ENCODE peak calls at places on chromosomes 7 and 10, in five cellular contexts. One of them, this sample, is unnamed.

GRCh38 chr10:22615819-22616499 is 98.4 kb downstream of the PIP4K2A start:
- DNase-seq in HCT116: no peak
- DNase-seq in Panc1: no peak
- DNase-seq in vagina: no peak
- DNase-seq in suprapubic skin: no peak
- DNase-seq in this sample: peak

GRCh38 chr7:92740713-92741126 is 95.7 kb downstream of the CDK6 start:
- DNase-seq in HCT116: no peak
- DNase-seq in Panc1: no peak
- DNase-seq in vagina: no peak
- DNase-seq in suprapubic skin: no peak
- DNase-seq in this sample: no peak

GRCh38 chr7:34539003-34539402 is 119.0 kb upstream of the NPSR1 start:
- DNase-seq in HCT116: no peak
- DNase-seq in Panc1: no peak
- DNase-seq in vagina: no peak
- DNase-seq in suprapubic skin: no peak
- DNase-seq in this sample: no peak

GRCh38 chr10:34575882-34576281 is 239.2 kb downstream of the PARD3 start:
- DNase-seq in HCT116: no peak
- DNase-seq in Panc1: no peak
- DNase-seq in vagina: no peak
- DNase-seq in suprapubic skin: no peak
- DNase-seq in this sample: no peak

GRCh38 chr7:7534031-7534430 is 1.6 kb downstream of the COL28A1 start:
- DNase-seq in HCT116: no peak
- DNase-seq in Panc1: no peak
- DNase-seq in vagina: no peak
- DNase-seq in suprapubic skin: no peak
- DNase-seq in this sample: no peak

GRCh38 chr7:130961128-130961601 is 227.2 kb upstream of the KLF14 start:
- DNase-seq in HCT116: peak
- DNase-seq in Panc1: no peak
- DNase-seq in vagina: no peak
- DNase-seq in suprapubic skin: no peak
- DNase-seq in this sample: peak

GRCh38 chr10:79424221-79425073 is 21.0 kb downstream of the ZCCHC24 start:
- DNase-seq in HCT116: no peak
- DNase-seq in Panc1: no peak
- DNase-seq in vagina: no peak
- DNase-seq in suprapubic skin: no peak
- DNase-seq in this sample: no peak

GRCh38 chr10:113073549-113074189 is 123.6 kb downstream of the TCF7L2 start:
- DNase-seq in HCT116: peak
- DNase-seq in Panc1: peak
- DNase-seq in vagina: no peak
- DNase-seq in suprapubic skin: peak
- DNase-seq in this sample: no peak

GRCh38 chr7:130902755-130903357 is 168.8 kb upstream of the KLF14 start:
- DNase-seq in HCT116: no peak
- DNase-seq in Panc1: peak
- DNase-seq in vagina: no peak
- DNase-seq in suprapubic skin: no peak
- DNase-seq in this sample: no peak

GRCh38 chr10:3886191-3886590 is 101.2 kb upstream of the KLF6 start:
- DNase-seq in HCT116: no peak
- DNase-seq in Panc1: no peak
- DNase-seq in vagina: no peak
- DNase-seq in suprapubic skin: no peak
- DNase-seq in this sample: no peak

GRCh38 chr7:99141756-99142726 is 1.9 kb downstream of the SMURF1 start:
- DNase-seq in HCT116: no peak
- DNase-seq in Panc1: no peak
- DNase-seq in vagina: no peak
- DNase-seq in suprapubic skin: peak
- DNase-seq in this sample: no peak

GRCh38 chr7:6416516-6417145 is 31.1 kb downstream of the DAGLB start:
- DNase-seq in HCT116: no peak
- DNase-seq in Panc1: no peak
- DNase-seq in vagina: no peak
- DNase-seq in suprapubic skin: no peak
- DNase-seq in this sample: no peak

GRCh38 chr7:132655071-132655761 is 78.9 kb upstream of the PLXNA4 start:
- DNase-seq in HCT116: no peak
- DNase-seq in Panc1: no peak
- DNase-seq in vagina: no peak
- DNase-seq in suprapubic skin: no peak
- DNase-seq in this sample: peak

GRCh38 chr10:81978238-81978637 is 103.2 kb downstream of the NRG3 start:
- DNase-seq in HCT116: no peak
- DNase-seq in Panc1: no peak
- DNase-seq in vagina: no peak
- DNase-seq in suprapubic skin: no peak
- DNase-seq in this sample: no peak

GRCh38 chr10:91683976-91684375 is 51.1 kb upstream of the PPP1R3C start:
- DNase-seq in HCT116: no peak
- DNase-seq in Panc1: peak
- DNase-seq in vagina: no peak
- DNase-seq in suprapubic skin: no peak
- DNase-seq in this sample: no peak

GRCh38 chr10:13990918-13991317 is 339.8 kb downstream of the FRMD4A start:
- DNase-seq in HCT116: no peak
- DNase-seq in Panc1: no peak
- DNase-seq in vagina: no peak
- DNase-seq in suprapubic skin: no peak
- DNase-seq in this sample: no peak

GRCh38 chr10:33279791-33280190 is 54.7 kb downstream of the NRP1 start:
- DNase-seq in HCT116: no peak
- DNase-seq in Panc1: no peak
- DNase-seq in vagina: no peak
- DNase-seq in suprapubic skin: no peak
- DNase-seq in this sample: no peak

GRCh38 chr10:110747609-110748464 is 103.7 kb downstream of the RBM20 start:
- DNase-seq in HCT116: no peak
- DNase-seq in Panc1: no peak
- DNase-seq in vagina: no peak
- DNase-seq in suprapubic skin: no peak
- DNase-seq in this sample: no peak

GRCh38 chr7:122027058-122027457 is 117.0 kb downstream of the AASS start:
- DNase-seq in HCT116: no peak
- DNase-seq in Panc1: no peak
- DNase-seq in vagina: no peak
- DNase-seq in suprapubic skin: no peak
- DNase-seq in this sample: no peak

GRCh38 chr7:115548756-115549155 is 481.8 kb downstream of the TFEC start:
- DNase-seq in HCT116: no peak
- DNase-seq in Panc1: no peak
- DNase-seq in vagina: no peak
- DNase-seq in suprapubic skin: no peak
- DNase-seq in this sample: no peak

GRCh38 chr10:6068006-6068405 is 5.8 kb upstream of the IL2RA start:
- DNase-seq in HCT116: no peak
- DNase-seq in Panc1: no peak
- DNase-seq in vagina: no peak
- DNase-seq in suprapubic skin: peak
- DNase-seq in this sample: no peak

GRCh38 chr10:125054664-125055273 is 105.6 kb downstream of the CTBP2 start:
- DNase-seq in HCT116: no peak
- DNase-seq in Panc1: no peak
- DNase-seq in vagina: no peak
- DNase-seq in suprapubic skin: no peak
- DNase-seq in this sample: no peak

GRCh38 chr10:76429642-76430041 is 998.2 kb downstream of the LRMDA start:
- DNase-seq in HCT116: no peak
- DNase-seq in Panc1: no peak
- DNase-seq in vagina: no peak
- DNase-seq in suprapubic skin: no peak
- DNase-seq in this sample: no peak

GRCh38 chr10:132899751-132900065 is 42.7 kb downstream of the CFAP46 start:
- DNase-seq in HCT116: no peak
- DNase-seq in Panc1: no peak
- DNase-seq in vagina: no peak
- DNase-seq in suprapubic skin: no peak
- DNase-seq in this sample: no peak

GRCh38 chr7:130560972-130561371 is 69.1 kb downstream of the MEST start:
- DNase-seq in HCT116: peak
- DNase-seq in Panc1: peak
- DNase-seq in vagina: no peak
- DNase-seq in suprapubic skin: no peak
- DNase-seq in this sample: peak

GRCh38 chr7:3916146-3916545 is 615.1 kb downstream of the SDK1 start:
- DNase-seq in HCT116: no peak
- DNase-seq in Panc1: no peak
- DNase-seq in vagina: no peak
- DNase-seq in suprapubic skin: no peak
- DNase-seq in this sample: no peak

GRCh38 chr7:55034776-55035175 is 16.0 kb downstream of the EGFR start:
- DNase-seq in HCT116: no peak
- DNase-seq in Panc1: no peak
- DNase-seq in vagina: no peak
- DNase-seq in suprapubic skin: no peak
- DNase-seq in this sample: no peak

GRCh38 chr10:130226012-130226411 is 89.8 kb downstream of the GLRX3 start:
- DNase-seq in HCT116: no peak
- DNase-seq in Panc1: no peak
- DNase-seq in vagina: peak
- DNase-seq in suprapubic skin: peak
- DNase-seq in this sample: no peak

GRCh38 chr10:48655426-48656240 is 29.0 kb upstream of the WDFY4 start:
- DNase-seq in HCT116: no peak
- DNase-seq in Panc1: peak
- DNase-seq in vagina: peak
- DNase-seq in suprapubic skin: no peak
- DNase-seq in this sample: no peak

DNA sequence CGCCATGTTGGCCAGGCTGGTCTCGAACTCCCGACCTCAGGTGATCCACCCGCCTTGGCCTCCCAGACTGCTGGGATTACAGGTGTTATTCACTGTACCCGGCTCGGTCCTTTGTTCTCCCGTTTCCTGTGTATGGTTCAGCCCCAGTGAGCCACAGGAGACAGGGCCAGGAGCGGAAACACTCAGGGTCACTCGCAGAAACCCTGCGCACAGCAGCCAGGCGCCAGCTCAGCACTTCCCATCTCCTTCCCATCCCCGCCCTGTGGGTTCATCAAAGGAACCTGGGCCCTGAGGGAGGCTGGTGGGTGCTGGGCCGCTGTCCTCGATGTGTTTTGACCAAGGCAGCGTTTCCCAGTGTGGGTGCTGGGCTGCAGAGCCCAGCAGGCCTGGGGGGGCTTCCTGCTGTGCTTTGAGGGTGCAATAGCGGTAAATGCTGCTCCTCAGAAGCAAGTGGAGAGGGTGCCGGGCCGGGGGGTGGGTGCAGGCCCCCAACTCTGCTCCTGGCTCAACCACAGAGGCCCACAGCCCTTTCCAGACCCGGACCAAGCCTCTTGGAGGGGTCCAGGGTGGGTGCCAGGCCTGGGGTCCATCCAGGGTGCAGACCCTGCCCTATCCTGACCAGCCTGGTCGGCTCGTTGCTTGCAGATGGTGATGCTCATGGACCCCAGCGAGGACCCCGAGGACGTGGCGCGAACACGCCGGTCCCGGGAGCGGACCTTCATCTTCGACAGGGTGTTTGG is 15.3 kb upstream of the CHST12 start:
- DNase-seq in HCT116: no peak
- DNase-seq in Panc1: no peak
- DNase-seq in vagina: no peak
- DNase-seq in suprapubic skin: peak
- DNase-seq in this sample: no peak
- TF ChIP-seq POLR2AphosphoS5 in HCT116: no peak
- TF ChIP-seq POLR2AphosphoS5 in Panc1: no peak
- TF ChIP-seq POLR2AphosphoS5 in vagina: peak
- TF ChIP-seq POLR2AphosphoS5 in suprapubic skin: no peak
- TF ChIP-seq POLR2AphosphoS5 in this sample: no peak

DNA sequence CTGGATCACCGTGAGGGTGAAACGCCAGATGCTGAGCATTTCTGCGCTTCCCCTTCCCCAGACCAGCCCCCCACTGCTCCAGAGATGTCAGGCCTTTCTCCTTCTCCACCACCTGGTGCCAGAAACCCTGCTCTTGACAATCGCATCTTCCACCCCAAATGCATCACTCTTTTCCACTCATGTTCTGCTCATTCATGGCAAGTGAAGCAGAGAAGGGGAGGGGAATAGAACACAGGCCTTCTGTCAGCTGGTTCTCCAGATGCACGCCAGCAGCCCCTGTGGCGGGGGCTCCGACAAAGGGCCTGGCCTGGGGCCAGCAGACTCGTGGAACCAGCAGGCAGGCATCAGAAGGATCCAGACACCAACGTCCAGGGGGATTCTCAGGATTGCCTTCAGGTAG is 68.5 kb upstream of the SVIL start:
- DNase-seq in HCT116: no peak
- DNase-seq in Panc1: no peak
- DNase-seq in vagina: peak
- DNase-seq in suprapubic skin: no peak
- DNase-seq in this sample: no peak
- H3K27ac ChIP-seq in HCT116: no peak
- H3K27ac ChIP-seq in Panc1: peak
- H3K27ac ChIP-seq in vagina: peak
- H3K27ac ChIP-seq in suprapubic skin: peak
- H3K27ac ChIP-seq in this sample: peak

DNA sequence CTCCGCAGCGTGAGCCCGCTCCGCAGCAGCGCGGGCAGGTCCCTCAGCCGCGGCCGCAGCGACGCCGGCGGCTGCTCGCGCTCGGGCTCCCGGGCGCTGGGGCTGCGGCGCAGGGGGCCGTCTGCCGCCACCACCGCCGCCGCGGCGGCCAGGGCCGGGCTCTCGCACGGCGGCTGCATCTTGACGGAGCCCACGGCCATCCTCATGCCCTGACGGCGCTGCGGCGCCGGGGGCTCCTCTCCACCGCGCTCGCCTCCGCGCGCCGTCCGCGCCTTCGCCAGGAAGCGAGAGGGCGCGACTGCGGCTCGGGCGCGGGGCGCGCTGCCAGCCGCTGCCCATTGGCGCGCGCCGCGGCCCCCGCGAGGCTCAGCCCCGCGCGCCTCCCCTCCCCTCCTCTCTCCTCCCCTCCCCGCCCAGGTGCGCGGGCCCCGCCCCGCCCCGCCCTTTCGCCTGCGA is at the start of gene RAPGEF5:
- DNase-seq in HCT116: peak
- DNase-seq in Panc1: no peak
- DNase-seq in vagina: no peak
- DNase-seq in suprapubic skin: no peak
- DNase-seq in this sample: no peak
- TF ChIP-seq POLR2AphosphoS5 in HCT116: peak
- TF ChIP-seq POLR2AphosphoS5 in Panc1: no peak
- TF ChIP-seq POLR2AphosphoS5 in vagina: no peak
- TF ChIP-seq POLR2AphosphoS5 in suprapubic skin: no peak
- TF ChIP-seq POLR2AphosphoS5 in this sample: no peak

DNA sequence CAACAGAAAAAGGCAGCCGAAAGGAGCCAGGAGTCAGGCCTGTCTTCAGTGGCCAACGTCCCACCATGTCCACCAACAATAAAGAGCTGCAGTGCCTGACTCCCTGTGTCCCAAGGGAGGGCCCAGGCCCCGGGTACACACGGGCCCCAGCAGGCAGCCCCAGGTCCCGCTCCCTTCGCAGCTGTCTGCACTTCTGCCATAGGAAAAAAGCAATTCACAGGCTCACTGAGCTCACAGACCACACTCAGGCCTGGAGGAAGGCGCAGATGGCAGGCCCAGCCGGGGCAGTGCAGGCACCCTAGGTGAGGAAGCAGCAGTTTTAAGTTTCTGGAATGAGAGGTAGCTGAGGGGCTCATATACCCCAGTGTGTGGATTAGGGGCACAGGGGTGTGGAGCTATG is 100.5 kb downstream of the PRKAG2 start:
- DNase-seq in HCT116: no peak
- DNase-seq in Panc1: no peak
- DNase-seq in vagina: no peak
- DNase-seq in suprapubic skin: no peak
- DNase-seq in this sample: no peak
- H3K27ac ChIP-seq in HCT116: no peak
- H3K27ac ChIP-seq in Panc1: no peak
- H3K27ac ChIP-seq in vagina: no peak
- H3K27ac ChIP-seq in suprapubic skin: no peak
- H3K27ac ChIP-seq in this sample: no peak